ENCODE peak calls at places on chromosomes 16 and 17, in eight cellular contexts. R is GM12878, J is WTC11, B is A549, D is HepG2, Y is SK-N-SH, H is K562, X is H1. Q is an unnamed sample.

GRCh38 chr17:7007143-7007542 is 5.3 kb upstream of the RNASEK start:
- DNase-seq in D (no peak), H (no peak), R (no peak), Y (no peak), B (no peak), X (no peak), J (no peak), Q (no peak)

GRCh38 chr17:74085434-74085833 is 118.0 kb upstream of the RPL38 start:
- DNase-seq in R (no peak), H (peak; percentile 19), B (no peak), J (peak; percentile 52), Y (no peak), D (no peak), X (peak; percentile 67), Q (no peak)

GRCh38 chr17:56690441-56691291 is 97.2 kb downstream of the NOG start:
- DNase-seq in R (no peak), H (no peak), B (no peak), Y (no peak), J (no peak), D (no peak), X (no peak), Q (no peak)

GRCh38 chr16:83706394-83706793 is 101.4 kb upstream of the HSBP1 start:
- DNase-seq in D (no peak), X (no peak), B (no peak), R (no peak), J (no peak), Y (no peak), H (no peak), Q (no peak)

GRCh38 chr16:4048481-4048880 is 67.8 kb downstream of the ADCY9 start:
- DNase-seq in X (no peak), D (no peak), J (no peak), B (no peak), H (no peak), Y (no peak), R (no peak), Q (no peak)

GRCh38 chr17:76014925-76015261 is 12.2 kb downstream of the EVPL start:
- DNase-seq in R (no peak), B (no peak), Y (peak; percentile 74), D (no peak), H (no peak), J (no peak), X (no peak), Q (no peak)

GRCh38 chr17:18225121-18225561 is 294 bp upstream of the LLGL1 start:
- DNase-seq in R (peak; percentile 34), B (peak; percentile 99), H (peak; percentile 97), D (peak; percentile 87), Y (peak; percentile 100), J (peak; percentile 98), X (peak; percentile 96), Q (peak; percentile 93)

GRCh38 chr16:11560701-11561439 is 25.8 kb downstream of the LITAF start:
- DNase-seq in J (no peak), X (peak; percentile 56), B (no peak), Y (peak; percentile 37), H (no peak), D (no peak), R (no peak), Q (no peak)

GRCh38 chr17:45172541-45173286 is 11.0 kb downstream of the HEXIM2 start:
- DNase-seq in H (no peak), R (no peak), D (peak; percentile 97), Y (peak; percentile 93), B (peak; percentile 90), X (peak; percentile 70), J (peak; percentile 38), Q (peak; percentile 72)

GRCh38 chr17:72560303-72561247 is 439.8 kb downstream of the SOX9 start:
- DNase-seq in X (peak; percentile 82), Y (peak; percentile 88), B (peak; percentile 95), R (no peak), D (peak; percentile 68), H (peak; percentile 77), J (peak; percentile 70), Q (peak; percentile 56)

GRCh38 chr17:48052956-48053757 is 5.0 kb downstream of the NFE2L1 start:
- DNase-seq in B (no peak), Y (peak; percentile 80), H (peak; percentile 32), D (peak; percentile 77), X (no peak), J (no peak), R (no peak), Q (peak; percentile 40)

GRCh38 chr16:20822451-20823128 is 16.3 kb downstream of the REXO5 start:
- DNase-seq in J (no peak), B (no peak), R (no peak), D (no peak), H (no peak), Y (no peak), X (no peak), Q (no peak)

GRCh38 chr16:12501727-12502457 is 301.8 kb downstream of the CPPED1 start:
- DNase-seq in D (no peak), R (no peak), Y (no peak), J (no peak), B (no peak), X (no peak), H (no peak), Q (no peak)

GRCh38 chr17:78599419-78599818 is 22.2 kb upstream of the DNAH17 start:
- DNase-seq in D (no peak), R (no peak), J (no peak), X (no peak), H (no peak), B (no peak), Y (no peak), Q (peak; percentile 8)

GRCh38 chr17:9880582-9880999 is 24.5 kb downstream of the RCVRN start:
- DNase-seq in R (peak; percentile 1), J (no peak), H (no peak), Y (no peak), B (peak; percentile 86), X (no peak), D (no peak), Q (no peak)

GRCh38 chr16:8887438-8887765 is 5.3 kb downstream of the LITAFD start:
- DNase-seq in R (no peak), Y (no peak), H (no peak), D (no peak), B (no peak), X (no peak), J (no peak), Q (no peak)

GRCh38 chr16:8886593-8887437 is 4.7 kb downstream of the LITAFD start:
- DNase-seq in X (no peak), R (no peak), J (no peak), B (no peak), Y (no peak), H (no peak), D (no peak), Q (no peak)

GRCh38 chr16:8887952-8888560 is 5.9 kb downstream of the LITAFD start:
- DNase-seq in X (no peak), H (peak; percentile 23), B (no peak), Y (peak; percentile 81), J (no peak), D (peak; percentile 33), R (no peak), Q (peak; percentile 78)

GRCh38 chr16:8882725-8883377 is 700 bp downstream of the LITAFD start:
- DNase-seq in D (no peak), X (no peak), B (no peak), H (no peak), R (no peak), Y (no peak), J (no peak), Q (no peak)

GRCh38 chr16:8885674-8886592 is 3.8 kb downstream of the LITAFD start:
- DNase-seq in H (no peak), R (no peak), J (no peak), Y (peak; percentile 69), X (no peak), B (no peak), D (peak; percentile 46), Q (peak; percentile 51)
- TF ChIP-seq CTCF in H (no peak), R (no peak), J (no peak), Y (no peak), X (peak; percentile 47), B (no peak), D (peak; percentile 58), Q (peak; percentile 19)

GRCh38 chr17:65156185-65156834 is 19.1 kb downstream of the RGS9 start:
- DNase-seq in B (no peak), Y (no peak), H (no peak), J (no peak), R (no peak), X (no peak), D (no peak), Q (no peak)
- TF ChIP-seq USF2 in B (no peak), Y (no peak), H (no peak), J (no peak), R (no peak), X (no peak), D (no peak), Q (no peak)

GRCh38 chr16:51916814-51917213 is 630.1 kb downstream of the TOX3 start:
- DNase-seq in R (no peak), H (no peak), B (no peak), X (no peak), J (no peak), Y (no peak), D (no peak), Q (no peak)

GRCh38 chr16:51919736-51920135 is 627.2 kb downstream of the TOX3 start:
- DNase-seq in R (no peak), Y (no peak), B (no peak), X (no peak), D (no peak), J (no peak), H (no peak), Q (peak; percentile 16)

GRCh38 chr16:51924744-51925143 is 622.2 kb downstream of the TOX3 start:
- DNase-seq in H (no peak), X (no peak), B (no peak), R (no peak), D (peak; percentile 9), J (no peak), Y (no peak), Q (no peak)

DNA sequence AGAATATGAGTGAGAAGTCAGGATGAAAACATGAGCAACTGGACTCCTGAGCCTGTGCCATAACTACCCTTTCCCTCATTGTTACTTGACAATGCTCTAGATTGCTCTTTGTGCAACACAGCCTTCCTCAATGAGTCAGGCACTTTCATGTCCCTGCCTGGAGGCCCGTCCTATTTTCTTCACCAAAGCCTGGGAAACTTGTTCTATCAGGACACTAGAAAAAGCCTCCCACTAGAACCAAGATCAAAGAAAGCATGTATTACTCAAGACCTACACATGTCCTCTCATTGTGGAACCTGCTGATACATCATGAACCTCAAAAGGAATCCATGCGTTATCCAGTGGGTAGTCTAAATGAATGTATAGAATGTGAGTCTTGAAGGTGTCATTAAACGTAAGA is 624.5 kb downstream of the TOX3 start:
- DNase-seq in Y (no peak), X (no peak), B (no peak), D (no peak), R (no peak), H (no peak), J (no peak), Q (no peak)
- TF ChIP-seq CTCF in Y (no peak), X (no peak), B (no peak), D (no peak), R (no peak), H (no peak), J (no peak), Q (no peak)

DNA sequence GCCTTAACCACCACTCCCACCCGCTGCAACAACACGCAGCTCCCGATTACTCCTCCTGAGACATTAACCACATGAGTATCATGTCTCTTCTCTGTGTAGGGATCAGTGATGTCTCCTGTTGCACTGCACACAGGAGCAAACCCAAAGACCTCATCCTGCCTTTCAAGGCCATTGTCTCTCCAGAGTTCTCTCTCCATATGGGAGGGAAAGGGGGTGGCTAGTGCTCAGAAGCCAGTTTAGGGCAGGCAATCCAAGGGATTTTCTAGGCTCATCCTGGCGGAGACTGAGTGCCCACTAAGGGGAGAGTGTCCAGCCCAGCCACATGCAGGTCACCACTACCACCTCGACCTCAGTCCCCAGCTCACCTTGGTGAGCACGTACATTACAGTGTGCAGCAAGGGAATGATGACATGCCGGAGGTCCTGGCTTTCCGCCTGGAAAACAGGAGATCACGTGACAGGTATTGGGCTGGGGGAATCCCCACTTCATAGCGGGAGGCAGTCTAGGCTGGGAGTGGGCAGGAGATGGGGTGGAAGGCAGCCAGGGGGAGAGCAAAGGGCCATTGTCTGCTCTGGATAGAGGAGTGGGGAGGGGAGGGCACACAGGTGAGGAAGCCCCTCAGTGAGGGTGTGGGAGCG is 29.9 kb downstream of the PIK3R6 start:
- DNase-seq in B (no peak), R (no peak), J (no peak), X (peak; percentile 44), D (no peak), Y (no peak), H (no peak), Q (no peak)
- TF ChIP-seq USF2 in B (peak; percentile 72), R (no peak), J (peak; percentile 79), X (peak; percentile 53), D (peak; percentile 77), Y (no peak), H (no peak), Q (no peak)